ENCODE peak calls at places on chromosomes 2 and 18, in five cellular contexts. B is IMR-90; J is Calu3; K is MM.1S; U is CD8-positive, alpha-beta T cell. R is an unnamed sample.

GRCh38 chr2:159201321-159202063 is 85.0 kb downstream of the WDSUB1 start:
- DNase-seq in K (peak; percentile 71), U (peak; percentile 12), J (no peak), B (peak; percentile 78), R (no peak)

GRCh38 chr18:73791081-73791480 is 356.6 kb downstream of the FBXO15 start:
- DNase-seq in B (peak; percentile 83), U (no peak), K (no peak), J (no peak), R (peak; percentile 67)

GRCh38 chr2:20227894-20228505 is 3.1 kb upstream of the SDC1 start:
- DNase-seq in B (no peak), U (no peak), J (no peak), K (no peak), R (no peak)

GRCh38 chr18:62183578-62184195 is 3.2 kb downstream of the PIGN start:
- DNase-seq in J (peak; percentile 57), B (peak; percentile 68), U (peak; percentile 18), K (peak; percentile 70), R (no peak)

GRCh38 chr2:20620271-20620681 is 30.6 kb downstream of the HS1BP3 start:
- DNase-seq in B (no peak), J (no peak), K (no peak), U (no peak), R (no peak)

GRCh38 chr2:12031871-12032270 is 285.4 kb downstream of the LPIN1 start:
- DNase-seq in B (no peak), U (no peak), K (no peak), J (no peak), R (no peak)

GRCh38 chr2:104976603-104977120 is 61.2 kb upstream of the MRPS9 start:
- DNase-seq in U (no peak), B (no peak), J (peak; percentile 17), K (peak; percentile 56), R (no peak)

GRCh38 chr2:130336877-130337734 is 5.6 kb upstream of the IMP4 start:
- DNase-seq in U (no peak), J (peak; percentile 81), K (no peak), B (peak; percentile 77), R (peak; percentile 94)

GRCh38 chr18:34592961-34593382 is 117.1 kb upstream of the DTNA start:
- DNase-seq in K (no peak), U (no peak), B (peak; percentile 59), J (peak; percentile 9), R (no peak)

GRCh38 chr18:10785798-10786197 is 260.0 kb downstream of the NAPG start:
- DNase-seq in U (no peak), K (no peak), J (no peak), B (no peak), R (no peak)

GRCh38 chr18:48658721-48659120 is 119.9 kb downstream of the CTIF start:
- DNase-seq in K (no peak), B (no peak), U (no peak), J (no peak), R (no peak)

GRCh38 chr18:48656582-48656981 is 117.8 kb downstream of the CTIF start:
- DNase-seq in J (no peak), U (no peak), K (no peak), B (peak; percentile 49), R (peak; percentile 73)

GRCh38 chr18:48657446-48658120 is 118.8 kb downstream of the CTIF start:
- DNase-seq in U (no peak), K (no peak), J (no peak), B (no peak), R (peak; percentile 45)

GRCh38 chr18:48655460-48655859 is 116.6 kb downstream of the CTIF start:
- DNase-seq in J (no peak), U (no peak), K (no peak), B (no peak), R (no peak)

GRCh38 chr18:48656176-48656575 is 117.3 kb downstream of the CTIF start:
- DNase-seq in B (no peak), K (no peak), U (no peak), J (no peak), R (no peak)
- TF ChIP-seq CTCF in B (no peak), K (no peak), U (no peak), J (no peak), R (no peak)

GRCh38 chr2:26925100-26925791 is 45.2 kb upstream of the MAPRE3 start:
- DNase-seq in B (no peak), J (no peak), U (no peak), K (no peak), R (peak; percentile 36)
- TF ChIP-seq CTCF in B (no peak), J (no peak), U (no peak), K (no peak), R (no peak)

GRCh38 chr18:54440292-54440691 is 82.6 kb downstream of the C18orf54 start:
- DNase-seq in B (no peak), J (no peak), K (no peak), U (no peak), R (no peak)

DNA sequence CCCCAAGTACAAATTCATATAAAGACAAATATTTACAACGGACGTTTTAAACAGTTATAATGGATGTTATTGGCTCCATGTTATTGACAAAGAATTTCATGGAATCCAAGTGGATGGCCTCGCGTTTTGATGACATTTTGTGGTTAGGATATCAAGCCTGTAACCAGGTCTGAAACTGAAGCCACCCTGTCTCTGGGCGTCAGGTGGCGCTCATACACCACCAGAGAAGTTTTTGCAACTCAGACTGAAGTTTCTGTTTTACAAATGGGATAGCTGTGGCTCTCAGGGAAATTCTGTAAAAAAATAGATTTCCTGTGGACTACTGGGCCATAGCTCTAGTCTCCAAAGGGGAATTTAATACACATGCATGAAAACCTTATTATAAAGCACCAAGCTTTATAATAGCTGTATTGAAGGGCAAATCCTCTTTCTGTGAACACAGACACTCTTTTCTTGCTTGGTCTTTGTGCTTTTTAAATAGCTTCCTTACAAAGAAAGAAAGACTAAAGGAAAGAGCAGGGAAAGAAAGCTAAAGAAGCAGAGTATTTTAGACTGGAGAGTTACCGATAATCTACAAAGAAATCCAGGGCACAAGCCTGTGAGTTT is 86.7 kb downstream of the C18orf54 start:
- DNase-seq in B (peak; percentile 61), J (peak; percentile 72), U (no peak), K (peak; percentile 61), R (peak; percentile 68)
- TF ChIP-seq CTCF in B (peak; percentile 73), J (peak; percentile 70), U (peak; percentile 18), K (peak; percentile 88), R (peak; percentile 84)

GRCh38 chr2:206939340-206939739 is at the start of gene CPO:
- DNase-seq in K (no peak), B (no peak), J (no peak), U (no peak), R (no peak)
- TF ChIP-seq CTCF in K (no peak), B (no peak), J (no peak), U (no peak), R (no peak)

GRCh38 chr2:18690342-18690741 is 101.0 kb upstream of the NT5C1B start:
- DNase-seq in B (no peak), U (no peak), J (no peak), K (no peak), R (no peak)
- TF ChIP-seq CTCF in B (no peak), U (no peak), J (no peak), K (peak; percentile 4), R (peak; percentile 22)

R was measured in osteoblast.